ENCODE peak calls at places on chromosomes 7 and 10, in six cellular contexts. B is Right ventricle myocardium inferior, L is T-helper 9 cell, K is NCI-H1694, O is body of pancreas, J is iris pigment epithelial cell. D is an unnamed sample.

GRCh38 chr10:116490028-116490662 is 55.6 kb upstream of the PNLIP start:
- DNase-seq in B (no peak), L (no peak), K (no peak), O (no peak), J (peak; percentile 28), D (no peak)

GRCh38 chr7:45661302-45661995 is 87.3 kb downstream of the ADCY1 start:
- DNase-seq in B (no peak), L (no peak), K (no peak), O (no peak), J (no peak), D (peak; percentile 64)

GRCh38 chr10:6140141-6140841 is 51.5 kb downstream of the RBM17 start:
- DNase-seq in B (no peak), L (peak; percentile 41), K (no peak), O (no peak), J (no peak), D (no peak)

GRCh38 chr7:154578351-154578750 is 424.6 kb downstream of the PAXIP1 start:
- DNase-seq in B (no peak), L (no peak), K (no peak), O (no peak), J (no peak), D (no peak)

GRCh38 chr7:42843209-42843800 is 68.6 kb downstream of the C7orf25 start:
- DNase-seq in B (no peak), L (no peak), K (no peak), O (peak; percentile 39), J (peak; percentile 47), D (no peak)

GRCh38 chr10:50594012-50594411 is 29.7 kb downstream of the SGMS1 start:
- DNase-seq in B (no peak), L (no peak), K (no peak), O (peak; percentile 43), J (peak; percentile 92), D (no peak)

GRCh38 chr10:7408494-7409044 is 2.3 kb downstream of the SFMBT2 start:
- DNase-seq in B (peak; percentile 82), L (peak; percentile 23), K (no peak), O (peak; percentile 33), J (no peak), D (peak; percentile 93)

GRCh38 chr10:79398642-79399041 is 46.8 kb downstream of the ZCCHC24 start:
- DNase-seq in B (peak; percentile 4), L (no peak), K (no peak), O (no peak), J (no peak), D (no peak)

GRCh38 chr7:25238056-25238745 is 9.9 kb upstream of the NPVF start:
- DNase-seq in B (no peak), L (no peak), K (no peak), O (no peak), J (no peak), D (no peak)

GRCh38 chr7:83677180-83677866 is 28.4 kb upstream of the SEMA3E start:
- DNase-seq in B (no peak), L (no peak), K (no peak), O (peak; percentile 14), J (peak; percentile 93), D (no peak)

GRCh38 chr7:80960228-80960627 is 41.4 kb upstream of the SEMA3C start:
- DNase-seq in B (no peak), L (no peak), K (no peak), O (no peak), J (peak; percentile 25), D (no peak)

GRCh38 chr7:125670926-125671572 is 741.4 kb upstream of the POT1 start:
- DNase-seq in B (no peak), L (no peak), K (no peak), O (no peak), J (peak; percentile 22), D (no peak)

GRCh38 chr7:26182283-26182682 is 18.3 kb downstream of the HNRNPA2B1 start:
- DNase-seq in B (no peak), L (no peak), K (no peak), O (peak; percentile 58), J (no peak), D (no peak)

GRCh38 chr7:120996333-120996982 is 7.9 kb downstream of the CPED1 start:
- DNase-seq in B (no peak), L (peak; percentile 32), K (no peak), O (peak; percentile 85), J (peak; percentile 97), D (no peak)

GRCh38 chr7:100753750-100754149 is 20.4 kb downstream of the ZAN start:
- DNase-seq in B (no peak), L (no peak), K (no peak), O (no peak), J (peak; percentile 12), D (no peak)

GRCh38 chr10:49347827-49348226 is 48.1 kb downstream of the DRGX start:
- DNase-seq in B (no peak), L (no peak), K (no peak), O (no peak), J (no peak), D (peak; percentile 75)

GRCh38 chr10:6035926-6036575 is 26.1 kb downstream of the IL2RA start:
- DNase-seq in B (no peak), L (no peak), K (no peak), O (no peak), J (no peak), D (peak; percentile 51)

GRCh38 chr10:74901240-74901827 is 74.9 kb downstream of the KAT6B start:
- DNase-seq in B (no peak), L (no peak), K (no peak), O (no peak), J (no peak), D (no peak)